ENCODE peak calls at places on chromosomes 6 and 20, in nine cellular contexts. C is T-helper 1 cell; F is immature natural killer cell; N is activated CD8-positive, alpha-beta memory T cell treated with anti-CD3 and anti-CD28 coated beads, Interleukin-2, amount 10 ng/mL, durations not matched to agents 7 days and 5 days; O is A673; L is GM18507; X is GM23248; A is SK-MEL-5; M is NAMALWA. Q is an unnamed sample.

GRCh38 chr20:51444472-51444871 is 98.0 kb downstream of the NFATC2 start:
- DNase-seq in C (no peak), F (no peak), N (no peak), O (no peak), L (no peak), X (peak; percentile 69), A (no peak), M (no peak), Q (no peak)

GRCh38 chr6:12313311-12313991 is 23.3 kb downstream of the EDN1 start:
- DNase-seq in C (no peak), F (no peak), N (no peak), O (no peak), L (no peak), X (peak; percentile 9), A (no peak), M (no peak), Q (no peak)

GRCh38 chr6:27777614-27778355 is 134.4 kb downstream of the OR2B2 start:
- DNase-seq in C (no peak), F (no peak), N (no peak), O (no peak), L (no peak), X (no peak), A (peak; percentile 73), M (no peak), Q (no peak)

GRCh38 chr6:109580519-109580918 is 97.5 kb upstream of the ZBTB24 start:
- DNase-seq in C (no peak), F (no peak), N (no peak), O (peak; percentile 95), L (no peak), X (no peak), A (no peak), M (no peak), Q (no peak)

GRCh38 chr6:47016236-47016635 is 25.9 kb downstream of the ADGRF1 start:
- DNase-seq in C (no peak), F (no peak), N (no peak), O (no peak), L (no peak), X (no peak), A (peak; percentile 13), M (no peak), Q (no peak)

GRCh38 chr6:70586114-70586513 is 19.4 kb downstream of the SDHAF4 start:
- DNase-seq in C (no peak), F (no peak), N (no peak), O (no peak), L (no peak), X (no peak), A (no peak), M (no peak), Q (no peak)

GRCh38 chr6:45684476-45684875 is 306.7 kb upstream of the SUPT3H start:
- DNase-seq in C (no peak), F (no peak), N (no peak), O (no peak), L (no peak), X (no peak), A (no peak), M (no peak), Q (no peak)

GRCh38 chr20:9059931-9060330 is 9.0 kb upstream of the PLCB4 start:
- DNase-seq in C (no peak), F (no peak), N (no peak), O (no peak), L (no peak), X (peak; percentile 46), A (no peak), M (no peak), Q (no peak)

GRCh38 chr20:58026361-58026760 is 202.1 kb downstream of the ANKRD60 start:
- DNase-seq in C (no peak), F (no peak), N (no peak), O (no peak), L (no peak), X (no peak), A (no peak), M (no peak), Q (no peak)

GRCh38 chr6:47149554-47149953 is 107.4 kb upstream of the ADGRF1 start:
- DNase-seq in C (no peak), F (no peak), N (no peak), O (no peak), L (no peak), X (no peak), A (no peak), M (no peak), Q (no peak)

GRCh38 chr20:48760403-48760889 is 67.4 kb downstream of the PREX1 start:
- DNase-seq in C (peak; percentile 95), F (peak; percentile 87), N (peak; percentile 91), O (no peak), L (no peak), X (peak; percentile 51), A (no peak), M (peak; percentile 22), Q (peak; percentile 97)

GRCh38 chr6:7204726-7205125 is 97.0 kb downstream of the RREB1 start:
- DNase-seq in C (no peak), F (no peak), N (no peak), O (no peak), L (no peak), X (peak; percentile 33), A (no peak), M (no peak), Q (no peak)

GRCh38 chr6:90184334-90185298 is 112.0 kb downstream of the BACH2 start:
- DNase-seq in C (no peak), F (no peak), N (no peak), O (no peak), L (no peak), X (no peak), A (no peak), M (no peak), Q (no peak)

GRCh38 chr6:75147512-75147911 is 58.3 kb downstream of the COL12A1 start:
- DNase-seq in C (peak; percentile 4), F (no peak), N (no peak), O (no peak), L (no peak), X (peak; percentile 60), A (no peak), M (no peak), Q (no peak)

GRCh38 chr20:32536861-32537656 is 48.1 kb downstream of the NOL4L start:
- DNase-seq in C (peak; percentile 81), F (peak; percentile 69), N (peak; percentile 89), O (no peak), L (no peak), X (no peak), A (no peak), M (peak; percentile 54), Q (peak; percentile 65)

GRCh38 chr20:4383966-4384365 is 337.7 kb upstream of the PRND start:
- DNase-seq in C (no peak), F (no peak), N (no peak), O (peak; percentile 81), L (no peak), X (peak; percentile 73), A (no peak), M (no peak), Q (no peak)

GRCh38 chr6:37048851-37049734 is 43.6 kb downstream of the FGD2 start:
- DNase-seq in C (peak; percentile 93), F (peak; percentile 67), N (peak; percentile 88), O (no peak), L (no peak), X (peak; percentile 84), A (no peak), M (peak; percentile 95), Q (peak; percentile 66)

GRCh38 chr6:38271081-38271480 is 368.6 kb downstream of the BTBD9 start:
- DNase-seq in C (no peak), F (no peak), N (no peak), O (no peak), L (no peak), X (peak; percentile 49), A (peak; percentile 5), M (no peak), Q (no peak)

GRCh38 chr6:82840571-82840970 is 225.1 kb downstream of the UBE3D start:
- DNase-seq in C (no peak), F (no peak), N (no peak), O (no peak), L (no peak), X (no peak), A (no peak), M (no peak), Q (no peak)

GRCh38 chr6:74491844-74492374 is 713.9 kb downstream of the COL12A1 start:
- DNase-seq in C (no peak), F (no peak), N (no peak), O (no peak), L (no peak), X (no peak), A (no peak), M (no peak), Q (no peak)

GRCh38 chr6:42402184-42402583 is 49.5 kb downstream of the TRERF1 start:
- DNase-seq in C (peak; percentile 92), F (peak; percentile 20), N (peak; percentile 88), O (no peak), L (peak; percentile 26), X (peak; percentile 62), A (no peak), M (no peak), Q (no peak)

GRCh38 chr6:141451508-141452353 is 681.0 kb upstream of the GJE1 start:
- DNase-seq in C (no peak), F (no peak), N (no peak), O (no peak), L (no peak), X (peak; percentile 79), A (no peak), M (no peak), Q (no peak)

GRCh38 chr20:21512634-21513180 is 1.2 kb downstream of the NKX2-2 start:
- DNase-seq in C (no peak), F (no peak), N (no peak), O (peak; percentile 59), L (no peak), X (no peak), A (no peak), M (no peak), Q (no peak)

GRCh38 chr6:149888113-149888512 is 9.8 kb downstream of the RAET1E start:
- DNase-seq in C (no peak), F (no peak), N (no peak), O (no peak), L (no peak), X (no peak), A (no peak), M (no peak), Q (no peak)

GRCh38 chr20:24502184-24502583 is 32.8 kb downstream of the SYNDIG1 start:
- DNase-seq in C (no peak), F (no peak), N (peak; percentile 11), O (peak; percentile 50), L (no peak), X (peak; percentile 99), A (no peak), M (no peak), Q (no peak)

GRCh38 chr6:129683606-129684322 is 26.2 kb downstream of the ARHGAP18 start:
- DNase-seq in C (peak; percentile 92), F (peak; percentile 66), N (peak; percentile 84), O (peak; percentile 93), L (peak; percentile 83), X (peak; percentile 98), A (peak; percentile 76), M (peak; percentile 90), Q (peak; percentile 50)

GRCh38 chr20:64241061-64241460 is 14.5 kb upstream of the PCMTD2 start:
- DNase-seq in C (no peak), F (no peak), N (no peak), O (no peak), L (no peak), X (no peak), A (no peak), M (no peak), Q (no peak)

GRCh38 chr6:156791261-156791850 is 14.2 kb downstream of the ARID1B start:
- DNase-seq in C (no peak), F (no peak), N (no peak), O (peak; percentile 52), L (no peak), X (peak; percentile 31), A (peak; percentile 84), M (peak; percentile 95), Q (peak; percentile 66)

GRCh38 chr20:10603971-10604864 is 69.6 kb downstream of the JAG1 start:
- DNase-seq in C (no peak), F (no peak), N (no peak), O (no peak), L (no peak), X (peak; percentile 90), A (peak; percentile 62), M (no peak), Q (no peak)

GRCh38 chr20:47786763-47787107 is 1.5 kb upstream of the SULF2 start:
- DNase-seq in C (no peak), F (no peak), N (no peak), O (no peak), L (no peak), X (no peak), A (no peak), M (no peak), Q (no peak)

GRCh38 chr6:139983555-139984276 is 609.3 kb upstream of the CITED2 start:
- DNase-seq in C (no peak), F (no peak), N (no peak), O (no peak), L (no peak), X (peak; percentile 56), A (no peak), M (no peak), Q (no peak)